ENCODE peak calls at places on chromosomes 4 and X, in six cellular contexts. J is AG08396, X is progenitor cell of endocrine pancreas, V is PC-9, Q is neural crest cell, Z is iris pigment epithelial cell. D is an unnamed sample.

GRCh38 chrX:32741910-32742309 is 469.4 kb downstream of the DMD start:
- DNase-seq in J (no peak), X (no peak), V (no peak), Q (no peak), Z (no peak), D (no peak)

GRCh38 chr4:8022767-8023695 is 83.4 kb upstream of the AFAP1 start:
- DNase-seq in J (no peak), X (no peak), V (no peak), Q (no peak), Z (no peak), D (no peak)

GRCh38 chr4:107561481-107561880 is 158.6 kb downstream of the PAPSS1 start:
- DNase-seq in J (no peak), X (no peak), V (no peak), Q (no peak), Z (peak; percentile 86), D (peak; percentile 12)

GRCh38 chr4:77044458-77045124 is 31.2 kb downstream of the CCNI start:
- DNase-seq in J (no peak), X (no peak), V (no peak), Q (no peak), Z (peak; percentile 64), D (peak; percentile 82)

GRCh38 chr4:57020467-57021101 is 41.9 kb downstream of the POLR2B start:
- DNase-seq in J (peak; percentile 60), X (no peak), V (no peak), Q (no peak), Z (peak; percentile 86), D (peak; percentile 72)

GRCh38 chr4:53479731-53480525 is 102.5 kb downstream of the FIP1L1 start:
- DNase-seq in J (peak; percentile 27), X (no peak), V (no peak), Q (no peak), Z (peak; percentile 78), D (peak; percentile 88)

GRCh38 chr4:185205697-185206342 is 2.0 kb upstream of the CFAP97 start:
- DNase-seq in J (no peak), X (no peak), V (no peak), Q (no peak), Z (no peak), D (no peak)

GRCh38 chrX:13747836-13748235 is 13.3 kb downstream of the OFD1 start:
- DNase-seq in J (peak; percentile 45), X (no peak), V (peak; percentile 18), Q (no peak), Z (peak; percentile 64), D (peak; percentile 58)

GRCh38 chrX:115410731-115411435 is 121.4 kb downstream of the LUZP4 start:
- DNase-seq in J (no peak), X (no peak), V (no peak), Q (no peak), Z (no peak), D (no peak)

GRCh38 chr4:8537041-8537461 is 43.1 kb upstream of the GPR78 start:
- DNase-seq in J (peak; percentile 80), X (no peak), V (peak; percentile 80), Q (no peak), Z (peak; percentile 95), D (peak; percentile 79)

GRCh38 chr4:78560296-78560963 is 8.9 kb downstream of the ANXA3 start:
- DNase-seq in J (peak; percentile 51), X (no peak), V (peak; percentile 35), Q (no peak), Z (peak; percentile 95), D (peak; percentile 95)

GRCh38 chr4:73442275-73442674 is 6.3 kb downstream of the AFP start:
- DNase-seq in J (no peak), X (no peak), V (no peak), Q (no peak), Z (peak; percentile 4), D (no peak)

GRCh38 chr4:18798123-18798522 is 776.6 kb upstream of the LCORL start:
- DNase-seq in J (no peak), X (no peak), V (no peak), Q (no peak), Z (no peak), D (no peak)

GRCh38 chr4:73479323-73479722 is 2.2 kb upstream of the AFM start:
- DNase-seq in J (no peak), X (no peak), V (no peak), Q (no peak), Z (no peak), D (no peak)

GRCh38 chr4:55329012-55329411 is 17.0 kb upstream of the SRD5A3 start:
- DNase-seq in J (no peak), X (no peak), V (no peak), Q (no peak), Z (no peak), D (no peak)